ENCODE peak calls at places on chromosomes 2 and 18, in five cellular contexts. One of them, this sample, is unnamed.

GRCh38 chr18:56468379-56468778 is 170.0 kb downstream of the TXNL1 start:
- DNase-seq in hippocampal formation: no peak
- DNase-seq in NCI-H1105: no peak
- DNase-seq in suprapubic skin: no peak
- DNase-seq in GM12878: no peak
- DNase-seq in this sample: no peak

GRCh38 chr2:120932881-120933280 is 197.2 kb downstream of the GLI2 start:
- DNase-seq in hippocampal formation: no peak
- DNase-seq in NCI-H1105: no peak
- DNase-seq in suprapubic skin: no peak
- DNase-seq in GM12878: no peak
- DNase-seq in this sample: no peak

GRCh38 chr2:146874260-146874658 is 970.6 kb upstream of the ACVR2A start:
- DNase-seq in hippocampal formation: no peak
- DNase-seq in NCI-H1105: no peak
- DNase-seq in suprapubic skin: no peak
- DNase-seq in GM12878: no peak
- DNase-seq in this sample: no peak

GRCh38 chr2:152506843-152507242 is 171.9 kb downstream of the FMNL2 start:
- DNase-seq in hippocampal formation: no peak
- DNase-seq in NCI-H1105: no peak
- DNase-seq in suprapubic skin: no peak
- DNase-seq in GM12878: peak
- DNase-seq in this sample: no peak

GRCh38 chr2:152419944-152420813 is 85.2 kb downstream of the FMNL2 start:
- DNase-seq in hippocampal formation: no peak
- DNase-seq in NCI-H1105: no peak
- DNase-seq in suprapubic skin: no peak
- DNase-seq in GM12878: no peak
- DNase-seq in this sample: no peak

GRCh38 chr2:230327418-230328154 is 593 bp downstream of the SP140L start:
- DNase-seq in hippocampal formation: no peak
- DNase-seq in NCI-H1105: no peak
- DNase-seq in suprapubic skin: no peak
- DNase-seq in GM12878: no peak
- DNase-seq in this sample: no peak

GRCh38 chr18:31102941-31103340 is 720 bp upstream of the DSC2 start:
- DNase-seq in hippocampal formation: no peak
- DNase-seq in NCI-H1105: no peak
- DNase-seq in suprapubic skin: no peak
- DNase-seq in GM12878: no peak
- DNase-seq in this sample: no peak

GRCh38 chr2:171523969-171524401 is 1.7 kb downstream of the CYBRD1 start:
- DNase-seq in hippocampal formation: no peak
- DNase-seq in NCI-H1105: no peak
- DNase-seq in suprapubic skin: no peak
- DNase-seq in GM12878: no peak
- DNase-seq in this sample: no peak

GRCh38 chr2:120798569-120799215 is 63.0 kb downstream of the GLI2 start:
- DNase-seq in hippocampal formation: no peak
- DNase-seq in NCI-H1105: no peak
- DNase-seq in suprapubic skin: no peak
- DNase-seq in GM12878: no peak
- DNase-seq in this sample: no peak

GRCh38 chr2:113217455-113218282 is 43.9 kb downstream of the PSD4 start:
- DNase-seq in hippocampal formation: no peak
- DNase-seq in NCI-H1105: no peak
- DNase-seq in suprapubic skin: no peak
- DNase-seq in GM12878: no peak
- DNase-seq in this sample: no peak

GRCh38 chr2:128638741-128639477 is 320.2 kb upstream of the HS6ST1 start:
- DNase-seq in hippocampal formation: peak
- DNase-seq in NCI-H1105: no peak
- DNase-seq in suprapubic skin: peak
- DNase-seq in GM12878: no peak
- DNase-seq in this sample: no peak

This sample was measured in NCI-H1436.